ENCODE peak calls at places on chromosomes 16 and 17, in four cellular contexts. One of them, this sample, is unnamed.

GRCh38 chr17:59769891-59770290 is 62.4 kb downstream of the VMP1 start:
- DNase-seq in HepG2: no peak
- DNase-seq in K562: no peak
- DNase-seq in GM12878: no peak
- DNase-seq in this sample: no peak

GRCh38 chr16:71255721-71256120 is 25.2 kb upstream of the HYDIN start:
- DNase-seq in K562: no peak
- DNase-seq in HepG2: no peak
- DNase-seq in GM12878: no peak
- DNase-seq in this sample: no peak

GRCh38 chr17:58671969-58672368 is 19.9 kb downstream of the TEX14 start:
- DNase-seq in HepG2: no peak
- DNase-seq in K562: no peak
- DNase-seq in GM12878: no peak
- DNase-seq in this sample: no peak

GRCh38 chr16:79525132-79525531 is 75.4 kb downstream of the MAF start:
- DNase-seq in K562: no peak
- DNase-seq in HepG2: no peak
- DNase-seq in GM12878: no peak
- DNase-seq in this sample: no peak

GRCh38 chr17:70137451-70138230 is 31.7 kb upstream of the KCNJ2 start:
- DNase-seq in GM12878: peak
- DNase-seq in HepG2: no peak
- DNase-seq in K562: no peak
- DNase-seq in this sample: peak

GRCh38 chr16:67736858-67737257 is 17.7 kb upstream of the GFOD2 start:
- DNase-seq in HepG2: no peak
- DNase-seq in K562: no peak
- DNase-seq in GM12878: no peak
- DNase-seq in this sample: no peak

GRCh38 chr17:44363613-44364159 is at the start of gene FAM171A2:
- DNase-seq in GM12878: no peak
- DNase-seq in K562: peak
- DNase-seq in HepG2: no peak
- DNase-seq in this sample: peak

GRCh38 chr17:3909257-3909656 is 7.0 kb downstream of the P2RX1 start:
- DNase-seq in GM12878: no peak
- DNase-seq in HepG2: no peak
- DNase-seq in K562: no peak
- DNase-seq in this sample: no peak

GRCh38 chr17:1150863-1151685 is 28.7 kb downstream of the ABR start:
- DNase-seq in GM12878: no peak
- DNase-seq in HepG2: no peak
- DNase-seq in K562: no peak
- DNase-seq in this sample: no peak

GRCh38 chr17:57530026-57530425 is 215.1 kb downstream of the CCDC182 start:
- DNase-seq in K562: no peak
- DNase-seq in HepG2: no peak
- DNase-seq in GM12878: no peak
- DNase-seq in this sample: no peak

GRCh38 chr16:17784073-17784472 is 313.3 kb upstream of the XYLT1 start:
- DNase-seq in K562: peak
- DNase-seq in HepG2: peak
- DNase-seq in GM12878: no peak
- DNase-seq in this sample: peak

GRCh38 chr17:82283208-82283749 is 9.8 kb upstream of the CSNK1D start:
- DNase-seq in K562: no peak
- DNase-seq in HepG2: no peak
- DNase-seq in GM12878: no peak
- DNase-seq in this sample: no peak

GRCh38 chr17:19727466-19728113 is 11.2 kb upstream of the SLC47A2 start:
- DNase-seq in GM12878: no peak
- DNase-seq in HepG2: no peak
- DNase-seq in K562: no peak
- DNase-seq in this sample: no peak

GRCh38 chr16:12141073-12141472 is 164.5 kb downstream of the SNX29 start:
- DNase-seq in K562: no peak
- DNase-seq in GM12878: no peak
- DNase-seq in HepG2: no peak
- DNase-seq in this sample: no peak

GRCh38 chr16:70481929-70482536 is 27.6 kb downstream of the FCSK start:
- DNase-seq in GM12878: no peak
- DNase-seq in HepG2: no peak
- DNase-seq in K562: no peak
- DNase-seq in this sample: no peak

GRCh38 chr17:32104158-32104557 is 38.1 kb upstream of the RHOT1 start:
- DNase-seq in GM12878: no peak
- DNase-seq in K562: no peak
- DNase-seq in HepG2: no peak
- DNase-seq in this sample: no peak

GRCh38 chr17:67779098-67779672 is 46.1 kb upstream of the BPTF start:
- DNase-seq in HepG2: peak
- DNase-seq in GM12878: no peak
- DNase-seq in K562: peak
- DNase-seq in this sample: peak

GRCh38 chr16:66614161-66614802 is 9.8 kb downstream of the CMTM3 start:
- DNase-seq in K562: no peak
- DNase-seq in HepG2: peak
- DNase-seq in GM12878: no peak
- DNase-seq in this sample: no peak

GRCh38 chr17:14922421-14922820 is 342.7 kb downstream of the PMP22 start:
- DNase-seq in GM12878: no peak
- DNase-seq in K562: no peak
- DNase-seq in HepG2: no peak
- DNase-seq in this sample: no peak

GRCh38 chr16:71631776-71632175 is 5.8 kb downstream of the MARVELD3 start:
- DNase-seq in HepG2: no peak
- DNase-seq in GM12878: no peak
- DNase-seq in K562: no peak
- DNase-seq in this sample: no peak

GRCh38 chr17:77786740-77787505 is 171.6 kb upstream of the TNRC6C start:
- DNase-seq in K562: no peak
- DNase-seq in HepG2: no peak
- DNase-seq in GM12878: no peak
- DNase-seq in this sample: peak

GRCh38 chr17:78256705-78257559 is 25.5 kb downstream of the TMEM235 start:
- DNase-seq in K562: peak
- DNase-seq in HepG2: no peak
- DNase-seq in GM12878: no peak
- DNase-seq in this sample: no peak

GRCh38 chr16:57115148-57115503 is 22.7 kb downstream of the CPNE2 start:
- DNase-seq in K562: no peak
- DNase-seq in GM12878: no peak
- DNase-seq in HepG2: no peak
- DNase-seq in this sample: no peak

GRCh38 chr17:31568140-31568938 is 176.9 kb downstream of the RAB11FIP4 start:
- DNase-seq in K562: no peak
- DNase-seq in GM12878: no peak
- DNase-seq in HepG2: no peak
- DNase-seq in this sample: no peak

GRCh38 chr16:53911506-53911905 is 207.6 kb downstream of the FTO start:
- DNase-seq in HepG2: no peak
- DNase-seq in GM12878: no peak
- DNase-seq in K562: no peak
- DNase-seq in this sample: peak

GRCh38 chr16:86287641-86288201 is 222.6 kb upstream of the FOXF1 start:
- DNase-seq in K562: no peak
- DNase-seq in HepG2: no peak
- DNase-seq in GM12878: no peak
- DNase-seq in this sample: no peak

GRCh38 chr16:86289304-86289703 is 221.0 kb upstream of the FOXF1 start:
- DNase-seq in K562: no peak
- DNase-seq in GM12878: no peak
- DNase-seq in HepG2: no peak
- DNase-seq in this sample: no peak

GRCh38 chr16:86291491-86291890 is 218.8 kb upstream of the FOXF1 start:
- DNase-seq in HepG2: no peak
- DNase-seq in K562: no peak
- DNase-seq in GM12878: no peak
- DNase-seq in this sample: no peak

GRCh38 chr16:86288716-86289294 is 221.5 kb upstream of the FOXF1 start:
- DNase-seq in GM12878: no peak
- DNase-seq in HepG2: no peak
- DNase-seq in K562: no peak
- DNase-seq in this sample: peak

DNA sequence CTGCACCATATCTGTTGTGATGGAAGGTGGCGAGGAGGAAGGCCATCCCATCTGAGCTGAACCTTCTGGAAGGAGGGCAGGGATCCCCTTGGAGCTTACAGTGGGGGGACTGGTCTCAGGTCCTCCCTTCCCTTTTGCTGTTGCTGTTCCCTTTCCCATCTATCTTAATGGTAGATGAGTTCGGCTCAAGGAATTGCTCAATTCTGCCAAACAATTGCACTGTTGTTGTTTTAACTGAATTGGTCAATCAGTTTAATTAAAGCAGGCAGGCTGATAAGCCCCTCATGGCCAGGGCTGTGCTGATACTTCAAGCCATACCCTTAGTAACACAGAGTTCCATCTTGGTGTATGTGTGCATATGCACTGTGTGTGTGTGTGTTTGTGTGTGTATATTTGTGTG is 220.4 kb upstream of the FOXF1 start:
- DNase-seq in K562: no peak
- DNase-seq in HepG2: no peak
- DNase-seq in GM12878: no peak
- DNase-seq in this sample: no peak
- TF ChIP-seq EZH2 in K562: no peak
- TF ChIP-seq EZH2 in HepG2: no peak
- TF ChIP-seq EZH2 in GM12878: no peak
- TF ChIP-seq EZH2 in this sample: no peak

GRCh38 chr17:63701477-63702222 is 1.7 kb upstream of the LIMD2 start:
- DNase-seq in HepG2: no peak
- DNase-seq in GM12878: no peak
- DNase-seq in K562: peak
- DNase-seq in this sample: no peak
- TF ChIP-seq JUNB in HepG2: no peak
- TF ChIP-seq JUNB in GM12878: no peak
- TF ChIP-seq JUNB in K562: no peak
- TF ChIP-seq JUNB in this sample: no peak

GRCh38 chr16:15971435-15971805 is 22.0 kb downstream of the ABCC1 start:
- DNase-seq in HepG2: no peak
- DNase-seq in K562: no peak
- DNase-seq in GM12878: no peak
- DNase-seq in this sample: peak

GRCh38 chr16:15972046-15972868 is 22.8 kb downstream of the ABCC1 start:
- DNase-seq in K562: no peak
- DNase-seq in HepG2: no peak
- DNase-seq in GM12878: no peak
- DNase-seq in this sample: no peak

GRCh38 chr16:15970743-15971434 is 21.5 kb downstream of the ABCC1 start:
- DNase-seq in HepG2: no peak
- DNase-seq in K562: no peak
- DNase-seq in GM12878: no peak
- DNase-seq in this sample: peak

GRCh38 chr16:15967655-15968315 is 18.4 kb downstream of the ABCC1 start:
- DNase-seq in HepG2: no peak
- DNase-seq in K562: no peak
- DNase-seq in GM12878: no peak
- DNase-seq in this sample: no peak

DNA sequence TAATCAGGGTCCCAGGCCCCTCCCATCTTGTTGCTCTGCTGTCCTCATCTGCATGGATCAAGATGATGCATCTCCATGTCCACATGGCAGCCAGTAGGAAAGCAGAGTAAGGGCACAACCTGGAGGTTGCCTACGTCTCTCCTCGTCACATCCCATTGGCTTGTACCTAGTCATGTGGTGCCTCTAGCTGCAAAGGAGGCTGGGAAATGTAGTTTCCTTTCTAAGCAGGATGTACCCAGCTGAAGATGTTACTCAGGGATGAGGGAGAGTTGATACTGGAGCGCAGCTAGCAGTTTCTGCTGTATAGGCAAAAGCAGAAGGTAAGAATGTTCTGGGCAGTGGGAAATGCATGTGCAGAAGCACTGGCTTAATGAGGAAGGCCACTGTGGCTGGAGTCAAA is 20.8 kb downstream of the ABCC1 start:
- DNase-seq in K562: peak
- DNase-seq in HepG2: peak
- DNase-seq in GM12878: no peak
- DNase-seq in this sample: peak
- TF ChIP-seq CREB1 in K562: no peak
- TF ChIP-seq CREB1 in HepG2: no peak
- TF ChIP-seq CREB1 in GM12878: no peak
- TF ChIP-seq CREB1 in this sample: peak

GRCh38 chr17:45428954-45429337 is 3.7 kb downstream of the ARHGAP27 start:
- DNase-seq in GM12878: no peak
- DNase-seq in HepG2: no peak
- DNase-seq in K562: no peak
- DNase-seq in this sample: peak
- TF ChIP-seq EZH2 in GM12878: no peak
- TF ChIP-seq EZH2 in HepG2: no peak
- TF ChIP-seq EZH2 in K562: no peak
- TF ChIP-seq EZH2 in this sample: peak

DNA sequence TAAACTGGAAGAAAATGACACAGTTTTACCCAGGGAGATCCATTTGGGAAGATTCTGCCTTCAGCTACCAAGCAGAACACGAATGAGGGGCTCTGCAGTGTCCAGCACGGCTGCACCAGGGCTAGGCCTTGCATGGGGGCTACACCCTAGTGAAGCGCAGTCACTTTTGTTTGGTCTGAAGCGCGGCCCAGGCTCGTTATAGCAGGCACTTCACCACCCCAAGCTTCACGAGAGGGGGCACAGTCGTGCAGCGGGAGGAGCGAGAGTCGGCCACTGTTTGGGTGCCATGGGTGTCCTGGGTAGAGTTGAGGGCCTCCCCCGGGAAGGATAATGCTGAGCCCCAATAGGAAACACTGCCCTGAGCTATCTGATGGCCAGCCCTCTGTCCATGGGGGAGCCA is 21.6 kb upstream of the IL17C start:
- DNase-seq in HepG2: no peak
- DNase-seq in GM12878: no peak
- DNase-seq in K562: no peak
- DNase-seq in this sample: no peak
- TF ChIP-seq JUNB in HepG2: no peak
- TF ChIP-seq JUNB in GM12878: no peak
- TF ChIP-seq JUNB in K562: no peak
- TF ChIP-seq JUNB in this sample: no peak

DNA sequence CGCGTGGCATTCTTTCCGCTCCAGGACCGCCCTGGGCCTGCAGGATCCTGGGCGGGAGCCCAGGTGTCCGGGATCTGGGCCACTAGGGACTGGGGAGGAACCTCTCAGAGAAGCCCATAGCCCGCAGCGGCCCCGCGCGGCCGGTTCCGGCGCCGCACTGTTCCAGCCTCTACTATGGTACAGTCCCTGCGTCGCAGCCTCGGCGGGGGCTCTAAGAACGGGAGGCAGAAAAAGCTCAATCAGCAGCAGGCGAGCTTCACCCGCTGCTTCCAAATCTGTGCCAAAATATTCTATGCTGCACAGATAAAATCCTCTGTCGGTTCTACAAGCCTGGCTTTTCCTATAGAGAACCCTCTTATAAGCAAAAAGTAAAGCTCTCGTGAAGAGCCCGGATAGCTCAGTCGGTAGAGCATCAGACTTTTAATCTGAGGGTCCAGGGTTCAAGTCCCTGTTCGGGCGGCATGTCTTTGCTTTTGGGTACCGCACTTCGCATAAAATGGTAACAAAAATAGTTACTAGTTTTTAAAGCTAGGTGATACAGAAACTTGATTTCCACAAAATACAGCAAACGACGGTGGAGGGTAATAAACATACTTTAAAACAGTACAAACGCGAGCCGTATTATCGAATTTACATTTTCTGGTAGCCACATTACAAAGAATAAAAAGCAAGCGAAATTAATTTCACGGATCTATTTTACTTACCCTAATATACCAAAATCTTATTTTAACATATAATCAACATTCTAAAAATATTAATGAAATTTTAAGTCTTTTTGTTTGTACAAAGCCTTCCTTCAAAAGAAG is 658 bp upstream of the ALOXE3 start:
- DNase-seq in K562: peak
- DNase-seq in HepG2: peak
- DNase-seq in GM12878: peak
- DNase-seq in this sample: peak
- TF ChIP-seq CREB1 in K562: no peak
- TF ChIP-seq CREB1 in HepG2: no peak
- TF ChIP-seq CREB1 in GM12878: no peak
- TF ChIP-seq CREB1 in this sample: peak

This sample was measured in GM23338.